ENCODE peak calls at places on chromosomes 12 and 14, in ten cellular contexts. One of them, this sample, is unnamed. For H3K36me3, the result is how much of the 10 kb centered on the place peaks cover.

GRCh38 chr14:55773984-55774581 is 194.1 kb downstream of the KTN1 start:
- DNase-seq in uterus: no peak
- DNase-seq in upper lobe of right lung: no peak
- DNase-seq in BE2C: no peak
- DNase-seq in tibial artery: no peak
- DNase-seq in psoas muscle: no peak
- DNase-seq in heart left ventricle: no peak
- DNase-seq in lung: no peak
- DNase-seq in cardiac muscle cell: no peak
- DNase-seq in fibroblast of lung: no peak
- DNase-seq in this sample: no peak

GRCh38 chr12:118651487-118651886 is 275.1 kb downstream of the SUDS3 start:
- DNase-seq in uterus: no peak
- DNase-seq in upper lobe of right lung: no peak
- DNase-seq in BE2C: no peak
- DNase-seq in tibial artery: no peak
- DNase-seq in psoas muscle: no peak
- DNase-seq in heart left ventricle: no peak
- DNase-seq in lung: no peak
- DNase-seq in cardiac muscle cell: no peak
- DNase-seq in fibroblast of lung: no peak
- DNase-seq in this sample: no peak

GRCh38 chr12:95943231-95943842 is at the start of gene AMDHD1:
- DNase-seq in uterus: peak
- DNase-seq in upper lobe of right lung: peak
- DNase-seq in BE2C: peak
- DNase-seq in tibial artery: peak
- DNase-seq in psoas muscle: peak
- DNase-seq in heart left ventricle: peak
- DNase-seq in lung: peak
- DNase-seq in cardiac muscle cell: peak
- DNase-seq in fibroblast of lung: peak
- DNase-seq in this sample: peak

GRCh38 chr12:68378859-68379628 is 46.9 kb upstream of the MDM1 start:
- DNase-seq in uterus: no peak
- DNase-seq in upper lobe of right lung: no peak
- DNase-seq in BE2C: no peak
- DNase-seq in tibial artery: no peak
- DNase-seq in psoas muscle: no peak
- DNase-seq in heart left ventricle: no peak
- DNase-seq in lung: peak
- DNase-seq in cardiac muscle cell: no peak
- DNase-seq in fibroblast of lung: no peak
- DNase-seq in this sample: no peak

GRCh38 chr14:22849212-22849819 is 12.9 kb downstream of the MMP14 start:
- DNase-seq in uterus: peak
- DNase-seq in upper lobe of right lung: peak
- DNase-seq in BE2C: no peak
- DNase-seq in tibial artery: peak
- DNase-seq in psoas muscle: peak
- DNase-seq in heart left ventricle: peak
- DNase-seq in lung: no peak
- DNase-seq in cardiac muscle cell: peak
- DNase-seq in fibroblast of lung: peak
- DNase-seq in this sample: no peak

GRCh38 chr12:69331846-69332684 is 16.1 kb upstream of the LYZ start:
- DNase-seq in uterus: no peak
- DNase-seq in upper lobe of right lung: peak
- DNase-seq in BE2C: no peak
- DNase-seq in tibial artery: no peak
- DNase-seq in psoas muscle: no peak
- DNase-seq in heart left ventricle: no peak
- DNase-seq in lung: no peak
- DNase-seq in cardiac muscle cell: no peak
- DNase-seq in fibroblast of lung: no peak
- DNase-seq in this sample: no peak

GRCh38 chr12:93352321-93352720 is 25.4 kb upstream of the NUDT4 start:
- DNase-seq in uterus: no peak
- DNase-seq in upper lobe of right lung: no peak
- DNase-seq in BE2C: no peak
- DNase-seq in tibial artery: no peak
- DNase-seq in psoas muscle: no peak
- DNase-seq in heart left ventricle: no peak
- DNase-seq in lung: no peak
- DNase-seq in cardiac muscle cell: no peak
- DNase-seq in fibroblast of lung: no peak
- DNase-seq in this sample: no peak

GRCh38 chr14:23352506-23353432 is at the start of gene SLC22A17:
- DNase-seq in uterus: peak
- DNase-seq in upper lobe of right lung: peak
- DNase-seq in BE2C: peak
- DNase-seq in tibial artery: peak
- DNase-seq in psoas muscle: peak
- DNase-seq in heart left ventricle: peak
- DNase-seq in lung: peak
- DNase-seq in cardiac muscle cell: peak
- DNase-seq in fibroblast of lung: peak
- DNase-seq in this sample: no peak

GRCh38 chr12:19967486-19967885 is 400.9 kb upstream of the PDE3A start:
- DNase-seq in uterus: peak
- DNase-seq in upper lobe of right lung: no peak
- DNase-seq in BE2C: no peak
- DNase-seq in tibial artery: no peak
- DNase-seq in psoas muscle: no peak
- DNase-seq in heart left ventricle: no peak
- DNase-seq in lung: no peak
- DNase-seq in cardiac muscle cell: peak
- DNase-seq in fibroblast of lung: peak
- DNase-seq in this sample: no peak

GRCh38 chr14:103879570-103880333 is 32.4 kb upstream of the PPP1R13B start:
- DNase-seq in uterus: peak
- DNase-seq in upper lobe of right lung: peak
- DNase-seq in BE2C: no peak
- DNase-seq in tibial artery: no peak
- DNase-seq in psoas muscle: peak
- DNase-seq in heart left ventricle: peak
- DNase-seq in lung: peak
- DNase-seq in cardiac muscle cell: peak
- DNase-seq in fibroblast of lung: peak
- DNase-seq in this sample: no peak

GRCh38 chr12:50639721-50640120 is 124.2 kb upstream of the ATF1 start:
- DNase-seq in uterus: no peak
- DNase-seq in upper lobe of right lung: no peak
- DNase-seq in BE2C: no peak
- DNase-seq in tibial artery: no peak
- DNase-seq in psoas muscle: no peak
- DNase-seq in heart left ventricle: no peak
- DNase-seq in lung: no peak
- DNase-seq in cardiac muscle cell: no peak
- DNase-seq in fibroblast of lung: no peak
- DNase-seq in this sample: no peak

GRCh38 chr12:74539765-74540526 is 2.3 kb downstream of the ATXN7L3B start:
- DNase-seq in uterus: no peak
- DNase-seq in upper lobe of right lung: no peak
- DNase-seq in BE2C: no peak
- DNase-seq in tibial artery: no peak
- DNase-seq in psoas muscle: no peak
- DNase-seq in heart left ventricle: no peak
- DNase-seq in lung: no peak
- DNase-seq in cardiac muscle cell: peak
- DNase-seq in fibroblast of lung: no peak
- DNase-seq in this sample: no peak
- H3K4me3 ChIP-seq in uterus: peak
- H3K4me3 ChIP-seq in upper lobe of right lung: peak
- H3K4me3 ChIP-seq in BE2C: peak
- H3K4me3 ChIP-seq in tibial artery: peak
- H3K4me3 ChIP-seq in psoas muscle: peak
- H3K4me3 ChIP-seq in heart left ventricle: peak
- H3K4me3 ChIP-seq in lung: no peak
- H3K4me3 ChIP-seq in cardiac muscle cell: peak
- H3K4me3 ChIP-seq in fibroblast of lung: peak
- H3K4me3 ChIP-seq in this sample: peak

DNA sequence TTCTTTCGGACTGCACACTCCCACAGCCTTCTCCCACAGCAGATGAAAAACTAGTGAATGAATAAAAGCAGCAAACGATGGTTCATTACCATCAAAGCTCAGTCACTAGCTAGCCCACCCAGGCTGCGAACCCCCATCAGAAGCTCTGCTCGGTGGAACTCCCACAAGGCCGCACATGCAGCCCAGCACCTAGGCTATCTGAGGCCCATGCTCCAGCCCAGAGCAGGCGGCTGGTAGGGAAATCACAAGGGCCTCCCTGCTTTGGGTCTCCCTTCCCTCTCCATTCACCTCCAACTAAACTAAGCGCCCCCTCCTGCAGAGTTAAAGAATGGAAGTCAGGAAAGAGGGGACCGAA is 69.1 kb downstream of the ITPK1 start:
- DNase-seq in uterus: no peak
- DNase-seq in upper lobe of right lung: no peak
- DNase-seq in BE2C: peak
- DNase-seq in tibial artery: no peak
- DNase-seq in psoas muscle: no peak
- DNase-seq in heart left ventricle: peak
- DNase-seq in lung: no peak
- DNase-seq in cardiac muscle cell: no peak
- DNase-seq in fibroblast of lung: no peak
- DNase-seq in this sample: no peak
- TF ChIP-seq CTCF in uterus: no peak
- TF ChIP-seq CTCF in upper lobe of right lung: no peak
- TF ChIP-seq CTCF in BE2C: peak
- TF ChIP-seq CTCF in tibial artery: no peak
- TF ChIP-seq CTCF in psoas muscle: no peak
- TF ChIP-seq CTCF in heart left ventricle: no peak
- TF ChIP-seq CTCF in lung: no peak
- TF ChIP-seq CTCF in cardiac muscle cell: no peak
- TF ChIP-seq CTCF in fibroblast of lung: no peak
- TF ChIP-seq CTCF in this sample: no peak

GRCh38 chr12:109523071-109523470 is 45.6 kb downstream of the UBE3B start:
- DNase-seq in uterus: no peak
- DNase-seq in upper lobe of right lung: no peak
- DNase-seq in BE2C: peak
- DNase-seq in tibial artery: no peak
- DNase-seq in psoas muscle: peak
- DNase-seq in heart left ventricle: peak
- DNase-seq in lung: no peak
- DNase-seq in cardiac muscle cell: no peak
- DNase-seq in fibroblast of lung: no peak
- DNase-seq in this sample: no peak
- H3K36me3 ChIP-seq in uterus: under half
- H3K36me3 ChIP-seq in upper lobe of right lung: half or more
- H3K36me3 ChIP-seq in BE2C: under half
- H3K36me3 ChIP-seq in tibial artery: half or more
- H3K36me3 ChIP-seq in psoas muscle: half or more
- H3K36me3 ChIP-seq in heart left ventricle: half or more
- H3K36me3 ChIP-seq in lung: half or more
- H3K36me3 ChIP-seq in cardiac muscle cell: under half
- H3K36me3 ChIP-seq in fibroblast of lung: under half
- H3K36me3 ChIP-seq in this sample: under half

DNA sequence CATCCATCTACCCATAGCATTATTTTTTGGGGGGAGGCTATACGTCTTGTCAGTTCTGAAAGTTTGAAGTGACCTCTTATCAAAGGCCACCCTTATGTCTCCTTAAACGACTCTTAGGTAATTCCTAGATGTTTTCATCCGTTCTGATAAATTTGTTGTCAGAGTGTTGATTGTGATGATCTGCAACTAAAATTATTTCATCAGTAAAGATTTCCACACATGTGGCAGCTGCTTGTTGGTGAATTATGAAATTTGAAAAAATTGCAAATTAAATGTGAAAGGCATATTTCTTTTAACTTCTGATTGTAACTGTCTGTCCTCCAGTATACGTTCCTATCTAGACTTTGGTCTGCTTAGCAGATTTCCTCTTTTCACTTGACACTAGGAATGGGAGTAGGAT is 1.4 kb downstream of the ADIPOR2 start:
- DNase-seq in uterus: no peak
- DNase-seq in upper lobe of right lung: no peak
- DNase-seq in BE2C: no peak
- DNase-seq in tibial artery: no peak
- DNase-seq in psoas muscle: no peak
- DNase-seq in heart left ventricle: no peak
- DNase-seq in lung: no peak
- DNase-seq in cardiac muscle cell: no peak
- DNase-seq in fibroblast of lung: no peak
- DNase-seq in this sample: no peak
- H3K4me3 ChIP-seq in uterus: no peak
- H3K4me3 ChIP-seq in upper lobe of right lung: peak
- H3K4me3 ChIP-seq in BE2C: peak
- H3K4me3 ChIP-seq in tibial artery: peak
- H3K4me3 ChIP-seq in psoas muscle: peak
- H3K4me3 ChIP-seq in heart left ventricle: no peak
- H3K4me3 ChIP-seq in lung: no peak
- H3K4me3 ChIP-seq in cardiac muscle cell: peak
- H3K4me3 ChIP-seq in fibroblast of lung: peak
- H3K4me3 ChIP-seq in this sample: peak

DNA sequence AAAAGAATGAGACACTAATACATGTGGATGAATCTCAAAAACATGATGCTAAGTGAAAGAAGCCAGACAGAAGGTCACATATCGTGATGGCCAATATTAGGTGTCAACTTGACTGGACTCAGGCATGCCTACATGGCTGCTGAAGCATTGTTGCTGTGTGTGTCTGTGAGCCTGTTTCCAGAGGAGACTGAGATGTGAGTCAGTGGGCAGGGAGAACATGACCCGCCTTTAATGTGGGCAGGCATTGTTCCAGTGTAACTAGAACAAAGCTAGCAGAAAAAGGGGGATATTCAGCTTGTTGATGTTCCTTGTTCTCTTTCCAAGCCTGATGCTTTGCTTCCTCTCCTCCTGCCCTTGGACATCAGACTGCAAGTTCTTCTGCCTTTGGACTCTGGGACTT is 47.6 kb downstream of the DCAF5 start:
- DNase-seq in uterus: no peak
- DNase-seq in upper lobe of right lung: no peak
- DNase-seq in BE2C: no peak
- DNase-seq in tibial artery: no peak
- DNase-seq in psoas muscle: no peak
- DNase-seq in heart left ventricle: no peak
- DNase-seq in lung: no peak
- DNase-seq in cardiac muscle cell: peak
- DNase-seq in fibroblast of lung: peak
- DNase-seq in this sample: no peak
- TF ChIP-seq CTCF in uterus: no peak
- TF ChIP-seq CTCF in upper lobe of right lung: no peak
- TF ChIP-seq CTCF in BE2C: no peak
- TF ChIP-seq CTCF in tibial artery: no peak
- TF ChIP-seq CTCF in psoas muscle: no peak
- TF ChIP-seq CTCF in heart left ventricle: no peak
- TF ChIP-seq CTCF in lung: no peak
- TF ChIP-seq CTCF in cardiac muscle cell: no peak
- TF ChIP-seq CTCF in fibroblast of lung: no peak
- TF ChIP-seq CTCF in this sample: no peak

DNA sequence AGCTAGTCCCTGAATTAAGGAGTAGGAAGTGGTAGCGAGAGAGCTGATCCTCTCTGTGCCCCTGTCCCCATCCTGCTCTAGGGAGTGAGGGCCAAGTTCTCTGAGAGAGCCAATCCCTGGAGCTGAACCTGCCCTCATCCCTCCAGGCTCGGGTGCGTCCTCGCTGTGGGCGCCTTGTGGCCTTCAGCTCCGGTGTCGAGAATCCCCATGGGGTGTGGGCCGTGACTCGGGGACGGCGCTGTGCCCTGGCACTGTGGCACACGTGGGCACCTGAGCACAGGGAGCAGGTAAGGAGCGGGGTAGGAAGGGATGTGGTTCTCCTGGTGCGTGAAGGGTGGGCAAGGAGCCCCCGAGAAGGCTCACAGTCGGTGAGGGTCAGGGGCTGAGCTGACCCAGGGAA is 1.9 kb upstream of the GNB3 start:
- DNase-seq in uterus: no peak
- DNase-seq in upper lobe of right lung: no peak
- DNase-seq in BE2C: no peak
- DNase-seq in tibial artery: no peak
- DNase-seq in psoas muscle: no peak
- DNase-seq in heart left ventricle: no peak
- DNase-seq in lung: no peak
- DNase-seq in cardiac muscle cell: no peak
- DNase-seq in fibroblast of lung: no peak
- DNase-seq in this sample: no peak
- H3K36me3 ChIP-seq in uterus: under half
- H3K36me3 ChIP-seq in upper lobe of right lung: under half
- H3K36me3 ChIP-seq in BE2C: half or more
- H3K36me3 ChIP-seq in tibial artery: under half
- H3K36me3 ChIP-seq in psoas muscle: under half
- H3K36me3 ChIP-seq in heart left ventricle: under half
- H3K36me3 ChIP-seq in lung: under half
- H3K36me3 ChIP-seq in cardiac muscle cell: under half
- H3K36me3 ChIP-seq in fibroblast of lung: under half
- H3K36me3 ChIP-seq in this sample: under half